ENCODE peak calls at places on chromosomes 1 and 21, in four cellular contexts. R is NCI-H345; Q is fibroblast of lung; X is stimulated activated CD4-positive, alpha-beta T cell treated with anti-CD3 and anti-CD28 coated beads, Interleukin-4, amount 100 ng/mL, for 1 hour. L is an unnamed sample.

GRCh38 chr1:119633575-119634325 is 14.3 kb downstream of the ZNF697 start:
- DNase-seq in R (no peak), Q (peak; percentile 50), X (no peak), L (no peak)

GRCh38 chr1:201582977-201583376 is 44.0 kb downstream of the NAV1 start:
- DNase-seq in R (peak; percentile 81), Q (no peak), X (no peak), L (no peak)

GRCh38 chr1:180269848-180270766 is 40.0 kb downstream of the LHX4 start:
- DNase-seq in R (no peak), Q (no peak), X (no peak), L (no peak)

GRCh38 chr1:180157108-180157507 is 2.4 kb downstream of the QSOX1 start:
- DNase-seq in R (peak; percentile 39), Q (peak; percentile 56), X (no peak), L (no peak)

GRCh38 chr1:183361081-183361480 is 57.1 kb downstream of the NMNAT2 start:
- DNase-seq in R (no peak), Q (no peak), X (no peak), L (no peak)

GRCh38 chr1:97903626-97904025 is 17.2 kb downstream of the DPYD start:
- DNase-seq in R (no peak), Q (peak; percentile 70), X (no peak), L (no peak)

GRCh38 chr1:152458384-152459185 is 44.5 kb upstream of the CRNN start:
- DNase-seq in R (peak; percentile 53), Q (peak; percentile 72), X (peak; percentile 76), L (no peak)

GRCh38 chr1:5632226-5632625 is 360.0 kb downstream of the NPHP4 start:
- DNase-seq in R (no peak), Q (no peak), X (no peak), L (no peak)

GRCh38 chr1:184379111-184379752 is 7.6 kb upstream of the C1orf21 start:
- DNase-seq in R (no peak), Q (no peak), X (no peak), L (no peak)

GRCh38 chr1:196951711-196952394 is 8.3 kb downstream of the CFHR2 start:
- DNase-seq in R (no peak), Q (no peak), X (no peak), L (no peak)

GRCh38 chr1:93735722-93736121 is 54.1 kb upstream of the BCAR3 start:
- DNase-seq in R (no peak), Q (peak; percentile 58), X (no peak), L (no peak)

GRCh38 chr1:7664147-7664892 is 106.8 kb upstream of the VAMP3 start:
- DNase-seq in R (no peak), Q (no peak), X (no peak), L (no peak)

GRCh38 chr1:59317343-59317742 is 20.4 kb downstream of the FGGY start:
- DNase-seq in R (no peak), Q (no peak), X (no peak), L (no peak)

GRCh38 chr1:16420719-16421118 is 16.5 kb downstream of the SPATA21 start:
- DNase-seq in R (no peak), Q (no peak), X (peak; percentile 46), L (no peak)

GRCh38 chr21:32824950-32825349 is 53.4 kb upstream of the PAXBP1 start:
- DNase-seq in R (no peak), Q (no peak), X (no peak), L (no peak)

L was measured in NCI-H510A.